ENCODE peak calls at places on chromosome 21, in four cellular contexts. One of them, this sample, is unnamed. For H3K4me1, the result is how much of the 10 kb centered on the place peaks cover.

GRCh38 chr21:15870819-15871218 is 141.0 kb downstream of the USP25 start:
- DNase-seq in lung: no peak
- DNase-seq in left ventricle myocardium inferior: no peak
- DNase-seq in tibial artery: no peak
- DNase-seq in this sample: no peak

GRCh38 chr21:14092834-14093560 is 117.8 kb downstream of the LIPI start:
- DNase-seq in lung: no peak
- DNase-seq in left ventricle myocardium inferior: no peak
- DNase-seq in tibial artery: no peak
- DNase-seq in this sample: no peak

GRCh38 chr21:32411366-32412161 is 942 bp upstream of the EVA1C start:
- DNase-seq in lung: peak
- DNase-seq in left ventricle myocardium inferior: peak
- DNase-seq in tibial artery: peak
- DNase-seq in this sample: peak

GRCh38 chr21:38032402-38032801 is 116.1 kb upstream of the KCNJ6 start:
- DNase-seq in lung: no peak
- DNase-seq in left ventricle myocardium inferior: no peak
- DNase-seq in tibial artery: no peak
- DNase-seq in this sample: no peak

GRCh38 chr21:36274128-36274527 is 45.9 kb upstream of the MORC3 start:
- DNase-seq in lung: no peak
- DNase-seq in left ventricle myocardium inferior: no peak
- DNase-seq in tibial artery: no peak
- DNase-seq in this sample: no peak

GRCh38 chr21:27769763-27770162 is 802.9 kb upstream of the ADAMTS5 start:
- DNase-seq in lung: no peak
- DNase-seq in left ventricle myocardium inferior: no peak
- DNase-seq in tibial artery: no peak
- DNase-seq in this sample: no peak

GRCh38 chr21:17250651-17251294 is 262.1 kb upstream of the CXADR start:
- DNase-seq in lung: no peak
- DNase-seq in left ventricle myocardium inferior: no peak
- DNase-seq in tibial artery: no peak
- DNase-seq in this sample: no peak

GRCh38 chr21:39511102-39511501 is 59.3 kb downstream of the SH3BGR start:
- DNase-seq in lung: no peak
- DNase-seq in left ventricle myocardium inferior: no peak
- DNase-seq in tibial artery: no peak
- DNase-seq in this sample: no peak

GRCh38 chr21:43806017-43806710 is 16.8 kb downstream of the RRP1 start:
- DNase-seq in lung: no peak
- DNase-seq in left ventricle myocardium inferior: no peak
- DNase-seq in tibial artery: no peak
- DNase-seq in this sample: no peak

GRCh38 chr21:38311765-38312164 is 55.0 kb downstream of the KCNJ15 start:
- DNase-seq in lung: no peak
- DNase-seq in left ventricle myocardium inferior: no peak
- DNase-seq in tibial artery: no peak
- DNase-seq in this sample: no peak

GRCh38 chr21:32329776-32330175 is 31.1 kb downstream of the MRAP start:
- DNase-seq in lung: no peak
- DNase-seq in left ventricle myocardium inferior: no peak
- DNase-seq in tibial artery: no peak
- DNase-seq in this sample: no peak

GRCh38 chr21:16851054-16851453 is 661.8 kb upstream of the CXADR start:
- DNase-seq in lung: no peak
- DNase-seq in left ventricle myocardium inferior: no peak
- DNase-seq in tibial artery: no peak
- DNase-seq in this sample: no peak

GRCh38 chr21:38343691-38344090 is 86.9 kb downstream of the KCNJ15 start:
- DNase-seq in lung: peak
- DNase-seq in left ventricle myocardium inferior: no peak
- DNase-seq in tibial artery: peak
- DNase-seq in this sample: no peak

GRCh38 chr21:31124005-31124404 is 85.7 kb upstream of the KRTAP19-8 start:
- DNase-seq in lung: no peak
- DNase-seq in left ventricle myocardium inferior: no peak
- DNase-seq in tibial artery: peak
- DNase-seq in this sample: no peak

GRCh38 chr21:35528109-35529042 is 479.3 kb upstream of the RUNX1 start:
- DNase-seq in lung: no peak
- DNase-seq in left ventricle myocardium inferior: peak
- DNase-seq in tibial artery: no peak
- DNase-seq in this sample: no peak

GRCh38 chr21:39084979-39085729 is 98.1 kb downstream of the PSMG1 start:
- DNase-seq in lung: no peak
- DNase-seq in left ventricle myocardium inferior: no peak
- DNase-seq in tibial artery: no peak
- DNase-seq in this sample: no peak

GRCh38 chr21:35943752-35944151 is 116.6 kb downstream of the SETD4 start:
- DNase-seq in lung: no peak
- DNase-seq in left ventricle myocardium inferior: no peak
- DNase-seq in tibial artery: no peak
- DNase-seq in this sample: no peak

GRCh38 chr21:36718951-36719501 is 20.1 kb downstream of the SIM2 start:
- DNase-seq in lung: no peak
- DNase-seq in left ventricle myocardium inferior: no peak
- DNase-seq in tibial artery: peak
- DNase-seq in this sample: no peak

GRCh38 chr21:22758478-22758877 is 1760.3 kb downstream of the NCAM2 start:
- DNase-seq in lung: no peak
- DNase-seq in left ventricle myocardium inferior: no peak
- DNase-seq in tibial artery: no peak
- DNase-seq in this sample: no peak

GRCh38 chr21:32613436-32614043 is 1.4 kb upstream of the CFAP298 start:
- DNase-seq in lung: no peak
- DNase-seq in left ventricle myocardium inferior: no peak
- DNase-seq in tibial artery: no peak
- DNase-seq in this sample: no peak

GRCh38 chr21:35051287-35051818 is 2.3 kb upstream of the RUNX1 start:
- DNase-seq in lung: peak
- DNase-seq in left ventricle myocardium inferior: peak
- DNase-seq in tibial artery: peak
- DNase-seq in this sample: peak

GRCh38 chr21:39637197-39637970 is 24.6 kb downstream of the B3GALT5 start:
- DNase-seq in lung: no peak
- DNase-seq in left ventricle myocardium inferior: no peak
- DNase-seq in tibial artery: no peak
- DNase-seq in this sample: no peak

GRCh38 chr21:38679531-38679930 is 126.2 kb upstream of the ETS2 start:
- DNase-seq in lung: no peak
- DNase-seq in left ventricle myocardium inferior: no peak
- DNase-seq in tibial artery: no peak
- DNase-seq in this sample: peak

GRCh38 chr21:39319251-39319756 is 5.9 kb upstream of the BRWD1 start:
- DNase-seq in lung: no peak
- DNase-seq in left ventricle myocardium inferior: peak
- DNase-seq in tibial artery: peak
- DNase-seq in this sample: no peak

GRCh38 chr21:30942192-30942591 is 60.8 kb upstream of the KRTAP11-1 start:
- DNase-seq in lung: no peak
- DNase-seq in left ventricle myocardium inferior: no peak
- DNase-seq in tibial artery: no peak
- DNase-seq in this sample: no peak

GRCh38 chr21:25912402-25912746 is 177.6 kb downstream of the GABPA start:
- DNase-seq in lung: no peak
- DNase-seq in left ventricle myocardium inferior: no peak
- DNase-seq in tibial artery: no peak
- DNase-seq in this sample: no peak

GRCh38 chr21:29914326-29914725 is 25.5 kb downstream of the GRIK1 start:
- DNase-seq in lung: no peak
- DNase-seq in left ventricle myocardium inferior: no peak
- DNase-seq in tibial artery: no peak
- DNase-seq in this sample: no peak

GRCh38 chr21:39640754-39641153 is 28.0 kb downstream of the B3GALT5 start:
- DNase-seq in lung: no peak
- DNase-seq in left ventricle myocardium inferior: no peak
- DNase-seq in tibial artery: no peak
- DNase-seq in this sample: no peak

GRCh38 chr21:23016617-23017016 is 2018.4 kb downstream of the NCAM2 start:
- DNase-seq in lung: no peak
- DNase-seq in left ventricle myocardium inferior: no peak
- DNase-seq in tibial artery: no peak
- DNase-seq in this sample: no peak

GRCh38 chr21:36487641-36488307 is 7.9 kb upstream of the CLDN14 start:
- DNase-seq in lung: peak
- DNase-seq in left ventricle myocardium inferior: no peak
- DNase-seq in tibial artery: no peak
- DNase-seq in this sample: no peak

GRCh38 chr21:17050646-17051045 is 462.2 kb upstream of the CXADR start:
- DNase-seq in lung: no peak
- DNase-seq in left ventricle myocardium inferior: no peak
- DNase-seq in tibial artery: no peak
- DNase-seq in this sample: no peak

DNA sequence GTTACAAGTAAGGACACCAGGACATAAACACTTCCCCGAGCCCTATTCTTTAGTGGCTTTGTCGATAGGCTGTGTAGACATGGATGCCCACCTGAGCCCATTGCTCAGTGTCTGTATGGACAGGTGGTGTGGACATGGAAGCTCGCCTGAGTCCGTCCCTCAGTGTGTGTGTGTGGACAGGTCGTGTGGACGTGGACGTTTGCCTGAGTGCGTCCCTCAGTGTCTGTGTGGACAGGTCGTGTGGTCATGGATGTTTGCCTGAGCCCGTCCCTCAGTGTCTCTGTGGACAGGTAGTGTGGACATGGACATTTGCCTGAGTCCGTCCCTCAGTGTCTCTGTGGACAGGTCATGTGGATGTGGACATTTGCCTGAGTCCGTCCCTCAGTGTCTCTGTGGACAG is 38.7 kb upstream of the COL6A2 start:
- DNase-seq in lung: no peak
- DNase-seq in left ventricle myocardium inferior: no peak
- DNase-seq in tibial artery: no peak
- DNase-seq in this sample: peak
- H3K4me1 ChIP-seq in lung: under half
- H3K4me1 ChIP-seq in left ventricle myocardium inferior: under half
- H3K4me1 ChIP-seq in tibial artery: under half
- H3K4me1 ChIP-seq in this sample: half or more

DNA sequence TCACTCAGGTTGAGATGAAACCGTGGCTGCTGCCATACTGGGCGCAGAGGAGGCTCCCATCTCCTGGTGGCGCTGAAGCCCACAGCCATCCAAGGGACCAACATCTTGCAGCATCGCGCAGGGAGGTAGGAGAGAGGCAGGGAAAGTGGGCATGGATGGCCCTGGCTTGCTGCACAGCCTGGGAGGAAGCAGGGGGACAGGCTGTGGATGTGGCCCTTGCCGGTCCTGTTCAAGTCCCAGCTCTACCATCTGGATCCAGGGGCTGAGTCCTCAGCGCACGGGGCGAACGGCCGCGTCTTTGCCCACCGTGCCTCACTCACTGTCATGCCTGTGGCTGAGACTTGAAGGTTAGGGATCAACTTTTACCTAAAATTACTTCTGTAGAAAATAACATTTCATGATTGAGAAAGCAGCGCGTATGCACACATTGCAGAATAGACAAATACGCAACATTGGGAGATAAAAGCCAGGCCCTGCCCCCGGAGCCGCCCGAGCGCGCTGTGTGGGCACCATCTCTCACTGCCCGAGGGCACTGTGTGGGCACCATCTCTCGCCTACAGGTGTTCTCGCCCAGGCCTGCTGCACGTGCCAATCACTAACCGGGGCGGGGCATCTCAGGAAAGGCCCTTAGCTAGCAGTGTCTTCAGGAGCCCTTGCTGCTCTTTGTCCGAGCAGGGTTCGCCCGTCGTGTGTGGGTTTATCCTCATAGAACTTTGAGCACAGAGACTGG is 11.5 kb downstream of the SLX9 start:
- DNase-seq in lung: no peak
- DNase-seq in left ventricle myocardium inferior: peak
- DNase-seq in tibial artery: no peak
- DNase-seq in this sample: no peak
- H3K4me1 ChIP-seq in lung: under half
- H3K4me1 ChIP-seq in left ventricle myocardium inferior: half or more
- H3K4me1 ChIP-seq in tibial artery: under half
- H3K4me1 ChIP-seq in this sample: under half

DNA sequence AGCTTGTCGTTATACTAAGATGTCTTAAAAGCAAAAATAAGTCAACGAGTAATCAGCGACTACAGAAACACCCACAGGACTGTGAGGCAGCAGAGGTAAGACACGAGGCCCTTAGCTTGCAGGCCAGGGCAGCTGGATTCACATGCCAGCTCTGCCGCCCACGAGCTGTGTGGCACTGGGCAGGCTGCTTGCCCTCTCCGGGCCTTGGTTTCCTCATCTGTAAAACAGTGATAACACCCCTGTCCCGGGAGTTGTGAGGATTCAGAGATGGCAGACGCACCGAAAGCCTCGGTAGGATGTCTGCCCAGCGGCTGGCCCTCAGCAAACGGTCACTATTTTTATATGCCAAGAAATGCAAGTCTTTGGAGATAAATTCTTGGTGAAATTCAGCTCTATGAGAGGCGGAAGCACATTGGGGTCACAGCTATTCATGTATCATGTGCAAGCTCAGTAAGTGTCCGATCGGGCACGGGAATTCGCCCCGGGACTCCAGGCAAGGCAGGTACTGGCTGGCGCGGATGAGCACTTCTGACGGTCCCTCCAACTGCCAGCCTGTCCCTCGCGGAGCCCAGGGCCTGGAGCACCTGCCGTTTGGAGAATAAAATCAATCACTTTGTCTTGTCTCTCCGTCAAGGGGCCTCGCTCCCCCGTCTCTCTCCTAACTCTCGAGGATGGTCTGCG is 1.1 kb downstream of the C2CD2 start:
- DNase-seq in lung: no peak
- DNase-seq in left ventricle myocardium inferior: no peak
- DNase-seq in tibial artery: no peak
- DNase-seq in this sample: no peak
- H3K4me1 ChIP-seq in lung: under half
- H3K4me1 ChIP-seq in left ventricle myocardium inferior: half or more
- H3K4me1 ChIP-seq in tibial artery: under half
- H3K4me1 ChIP-seq in this sample: half or more

DNA sequence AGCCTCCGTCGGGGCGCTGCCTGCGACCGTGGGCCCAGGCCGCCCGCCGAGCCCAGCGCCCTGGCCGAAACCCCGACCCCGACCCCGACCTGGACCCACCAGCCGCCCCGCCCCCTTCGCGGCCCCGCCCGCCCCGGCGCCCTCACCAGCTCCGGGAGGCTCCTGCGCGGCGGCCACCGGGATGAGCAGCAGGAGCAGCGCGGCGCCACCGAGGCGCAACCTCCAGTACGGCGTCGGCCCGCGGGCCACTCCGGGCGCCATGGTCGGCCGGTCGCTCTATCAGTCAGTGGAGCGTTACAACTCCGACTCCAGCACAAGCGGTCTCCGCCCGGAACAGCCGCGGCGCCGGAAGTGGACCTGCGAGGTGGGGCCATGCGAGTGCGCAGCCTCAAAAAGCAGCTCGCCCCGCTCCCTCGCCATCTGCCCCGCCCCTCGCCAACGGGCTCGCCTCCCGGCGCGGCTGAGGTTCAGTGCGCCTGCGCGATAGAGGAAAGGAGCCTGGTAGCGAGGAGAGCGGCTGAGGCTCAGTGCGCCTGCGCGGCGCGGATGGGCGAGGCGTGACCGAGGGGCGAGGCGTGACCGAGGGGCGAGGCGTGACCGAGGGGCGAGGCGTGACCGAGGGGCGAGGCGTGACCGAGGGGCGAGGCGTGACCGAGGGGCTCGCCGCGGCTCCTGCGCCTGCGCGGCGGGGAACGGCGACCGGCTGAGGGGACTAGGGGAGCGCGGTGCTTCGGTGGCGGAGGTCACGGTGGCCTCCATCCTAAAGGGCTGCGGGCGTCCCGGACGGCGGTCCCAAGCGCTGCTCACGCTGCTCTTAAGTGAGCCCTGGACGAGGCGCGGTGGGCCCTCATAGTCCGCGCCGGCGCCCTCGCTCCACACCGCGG is at the start of gene PTTG1IP:
- DNase-seq in lung: peak
- DNase-seq in left ventricle myocardium inferior: peak
- DNase-seq in tibial artery: peak
- DNase-seq in this sample: peak
- H3K4me1 ChIP-seq in lung: under half
- H3K4me1 ChIP-seq in left ventricle myocardium inferior: half or more
- H3K4me1 ChIP-seq in tibial artery: under half
- H3K4me1 ChIP-seq in this sample: half or more